ENCODE peak calls at places on chromosomes 16 and 17, in eight cellular contexts. D is esophagus squamous epithelium, L is heart left ventricle, A is neural progenitor cell, P is tibial artery, U is adrenal gland, W is lung, T is left lung. M is an unnamed sample.
A peak's percentile ranks its signal among the peaks of the same experiment; 100 is the strongest.

GRCh38 chr17:76011951-76012350 is 11.3 kb downstream of the CDK3 start:
- DNase-seq in W (no peak), L (no peak), T (no peak), D (no peak), A (no peak), U (no peak), P (no peak), M (no peak)

GRCh38 chr16:12964466-12964865 is 63.1 kb downstream of the SHISA9 start:
- DNase-seq in U (no peak), L (no peak), T (no peak), W (no peak), P (no peak), A (no peak), D (no peak), M (no peak)

GRCh38 chr17:28711723-28712036 is at the start of gene PROCA1:
- DNase-seq in W (no peak), P (no peak), D (no peak), T (peak; percentile 88), A (no peak), L (no peak), U (no peak), M (no peak)

GRCh38 chr16:72013389-72013788 is 4.8 kb downstream of the DHODH start:
- DNase-seq in A (no peak), T (no peak), W (peak; percentile 58), P (no peak), L (peak; percentile 49), D (no peak), U (no peak), M (peak; percentile 63)

GRCh38 chr16:535446-536405 is 8.2 kb downstream of the CAPN15 start:
- DNase-seq in T (no peak), D (no peak), L (peak; percentile 51), W (no peak), P (no peak), U (peak; percentile 73), A (no peak), M (peak; percentile 91)

GRCh38 chr17:40107266-40107980 is 7.0 kb upstream of the NR1D1 start:
- DNase-seq in W (no peak), D (no peak), U (no peak), A (no peak), P (no peak), L (no peak), T (no peak), M (no peak)

GRCh38 chr16:65698943-65699342 is 577.1 kb upstream of the CDH11 start:
- DNase-seq in P (no peak), W (no peak), L (no peak), U (no peak), D (no peak), A (peak; percentile 50), T (no peak), M (no peak)

GRCh38 chr17:34579979-34580684 is 750 bp downstream of the TMEM132E start:
- DNase-seq in D (no peak), P (no peak), A (peak; percentile 75), L (peak; percentile 37), T (no peak), U (peak; percentile 28), W (peak; percentile 30), M (no peak)

GRCh38 chr16:25493136-25493811 is 198.5 kb upstream of the HS3ST4 start:
- DNase-seq in D (no peak), T (no peak), W (no peak), P (no peak), U (peak; percentile 39), L (no peak), A (no peak), M (peak; percentile 28)

GRCh38 chr17:13334374-13334773 is 267.4 kb downstream of the HS3ST3A1 start:
- DNase-seq in W (no peak), A (no peak), P (no peak), D (no peak), T (no peak), L (no peak), U (no peak), M (no peak)

GRCh38 chr17:67128700-67129099 is 84.3 kb downstream of the CACNG1 start:
- DNase-seq in U (no peak), D (no peak), P (no peak), A (no peak), L (no peak), T (no peak), W (no peak), M (no peak)

GRCh38 chr17:75845058-75845711 is 981 bp upstream of the UNC13D start:
- DNase-seq in L (peak; percentile 90), U (peak; percentile 98), A (peak; percentile 84), P (peak; percentile 97), D (no peak), W (peak; percentile 90), T (peak; percentile 94), M (peak; percentile 97)

GRCh38 chr16:67399749-67400704 is 6.7 kb upstream of the TPPP3 start:
- DNase-seq in A (no peak), U (no peak), L (no peak), D (no peak), W (no peak), T (no peak), P (no peak), M (peak; percentile 67)

GRCh38 chr16:67398546-67399217 is 5.4 kb upstream of the TPPP3 start:
- DNase-seq in L (no peak), W (no peak), U (no peak), D (no peak), T (peak; percentile 67), A (no peak), P (no peak), M (peak; percentile 42)

GRCh38 chr16:67397812-67398545 is 4.7 kb upstream of the TPPP3 start:
- DNase-seq in P (no peak), L (no peak), T (no peak), A (no peak), U (no peak), W (no peak), D (no peak), M (no peak)

GRCh38 chr16:67400901-67401300 is 7.6 kb upstream of the TPPP3 start:
- DNase-seq in T (no peak), D (no peak), L (no peak), U (no peak), W (no peak), P (no peak), A (no peak), M (no peak)

GRCh38 chr16:67399218-67399733 is 6.0 kb upstream of the TPPP3 start:
- DNase-seq in D (no peak), W (no peak), U (no peak), P (no peak), A (peak; percentile 90), L (peak; percentile 65), T (peak; percentile 90), M (peak; percentile 42)
- TF ChIP-seq CTCF in D (peak; percentile 48), W (peak; percentile 52), U (peak; percentile 55), P (peak; percentile 38), A (peak; percentile 91), L (peak; percentile 85), T (peak; percentile 79), M (peak; percentile 46)

GRCh38 chr17:20979792-20980083 is 63.1 kb downstream of the USP22 start:
- DNase-seq in W (no peak), D (no peak), U (no peak), A (no peak), P (no peak), T (no peak), L (no peak), M (no peak)

GRCh38 chr17:20981046-20981920 is 61.5 kb downstream of the USP22 start:
- DNase-seq in U (no peak), P (no peak), D (no peak), W (no peak), T (peak; percentile 60), L (no peak), A (no peak), M (peak; percentile 34)

GRCh38 chr17:20986767-20987510 is 55.9 kb downstream of the USP22 start:
- DNase-seq in A (no peak), W (no peak), P (peak; percentile 2), T (no peak), L (no peak), U (no peak), D (no peak), M (no peak)

GRCh38 chr17:20982589-20983358 is 60.0 kb downstream of the USP22 start:
- DNase-seq in U (no peak), W (no peak), T (no peak), L (no peak), A (no peak), P (no peak), D (no peak), M (no peak)

DNA sequence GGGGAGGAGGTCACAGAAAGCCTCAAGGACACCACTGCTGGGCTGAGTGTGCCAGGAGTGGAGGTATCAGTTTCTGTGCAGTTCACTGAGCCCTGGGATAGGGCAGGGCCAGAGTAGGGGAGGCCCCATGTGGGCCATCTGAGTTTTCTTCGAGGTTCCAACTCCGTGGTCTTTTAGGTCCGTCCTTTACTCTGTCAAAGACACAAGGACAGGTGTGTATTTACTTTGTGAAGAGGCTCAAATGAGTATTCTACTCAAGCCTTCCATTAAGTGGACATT is 59.5 kb downstream of the USP22 start:
- DNase-seq in P (no peak), L (no peak), A (no peak), T (no peak), D (no peak), W (no peak), U (no peak), M (no peak)
- H3K36me3 ChIP-seq in P (no peaks in the 10 kb centered on the region), L (no peaks in the 10 kb centered on the region), A (peaks cover 21% of the 10 kb centered on the region), T (no peaks in the 10 kb centered on the region), D (no peaks in the 10 kb centered on the region), W (no peaks in the 10 kb centered on the region), U (no peaks in the 10 kb centered on the region), M (no peaks in the 10 kb centered on the region)

DNA sequence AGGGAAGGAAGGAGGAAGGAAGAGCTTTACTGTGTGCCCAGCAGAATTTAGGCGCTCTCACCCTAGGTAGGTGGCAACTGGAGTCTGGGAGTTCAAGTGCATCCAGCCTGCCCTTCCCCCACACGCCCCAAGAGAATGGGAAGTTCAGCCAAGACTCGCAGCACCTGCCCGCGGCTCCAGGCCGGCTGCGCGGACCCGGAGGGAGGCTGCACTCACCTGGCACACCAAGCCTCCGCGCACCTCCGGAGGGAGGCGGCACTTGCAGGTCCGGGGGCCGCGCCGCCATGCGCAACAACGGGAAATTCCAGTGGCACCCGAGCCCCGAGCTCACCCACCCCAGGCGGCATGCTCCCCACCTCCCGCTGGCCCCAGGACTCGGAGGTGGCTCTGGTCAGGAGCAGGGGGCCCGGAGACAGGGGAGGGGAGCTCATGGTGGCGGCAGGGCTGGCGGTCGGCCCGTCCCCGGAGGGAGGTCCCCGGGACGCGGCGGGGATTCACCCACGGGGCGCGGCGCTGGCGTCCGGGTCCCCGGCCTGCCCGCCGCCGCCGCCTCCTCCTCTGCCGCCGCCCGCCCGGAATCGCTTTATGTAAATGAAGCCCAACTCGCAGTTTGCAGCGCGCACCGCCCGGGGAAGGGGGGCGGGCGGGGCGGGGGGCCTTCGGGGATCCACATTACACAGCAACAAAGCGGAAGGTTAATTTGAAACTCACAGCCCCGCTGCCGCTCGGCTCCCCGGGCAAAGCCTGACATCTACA is at the start of gene ZFHX3:
- DNase-seq in T (peak; percentile 85), U (peak; percentile 74), D (no peak), W (peak; percentile 70), A (peak; percentile 89), L (peak; percentile 84), P (peak; percentile 89), M (peak; percentile 81)
- TF ChIP-seq CTCF in T (no peak), U (no peak), D (no peak), W (no peak), A (peak; percentile 20), L (peak; percentile 48), P (no peak), M (no peak)

DNA sequence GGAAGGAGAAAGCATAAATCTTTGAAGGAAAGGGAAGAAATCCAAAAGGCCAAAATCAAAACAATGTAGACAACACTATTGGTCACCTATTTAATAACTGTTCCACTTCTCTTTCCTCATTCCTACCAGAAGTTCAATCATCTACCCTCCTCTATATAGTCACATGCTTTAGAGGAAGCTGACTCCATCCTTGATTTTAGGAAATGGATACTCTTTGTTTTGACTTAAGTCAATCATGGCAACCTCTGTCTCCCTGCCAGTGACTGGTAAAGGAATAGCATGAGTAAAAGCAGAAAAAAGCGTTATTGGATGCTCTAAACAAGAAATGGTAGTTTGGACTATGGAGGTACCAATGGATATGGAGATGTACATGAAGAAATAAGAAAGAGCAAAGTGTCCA is 7.2 kb downstream of the BRIP1 start:
- DNase-seq in A (no peak), L (no peak), W (no peak), U (no peak), P (no peak), D (no peak), T (no peak), M (no peak)
- H3K36me3 ChIP-seq in A (peaks cover 22% of the 10 kb centered on the region), L (no peaks in the 10 kb centered on the region), W (no peaks in the 10 kb centered on the region), U (no peaks in the 10 kb centered on the region), P (no peaks in the 10 kb centered on the region), D (no peaks in the 10 kb centered on the region), T (no peaks in the 10 kb centered on the region), M (no peaks in the 10 kb centered on the region)

M was measured in psoas muscle.